ENCODE peak calls at places on chromosomes 7 and 10, in nine cellular contexts. V is left lobe of liver; O is sciatic nerve; I is activated B cell treated with CpG ODN at 0.5 μM for 24 hours; T is CD4-positive, alpha-beta T cell; Q is HCT116; U is left cardiac atrium; W is activated CD8-positive, alpha-beta memory T cell treated with anti-CD3 and anti-CD28 coated beads, Interleukin-2, amount 10 ng/mL, durations not matched to agents 7 days and 5 days; A is foreskin keratinocyte. E is an unnamed sample.

GRCh38 chr7:85230623-85231022 is 43.8 kb upstream of the SEMA3D start:
- ATAC-seq in Q (no peak), A (no peak), V (no peak), U (no peak), I (peak), O (no peak), W (no peak), T (no peak), E (no peak)

GRCh38 chr10:34808789-34809745 is 6.0 kb downstream of the PARD3 start:
- ATAC-seq in O (peak), I (no peak), V (peak), U (peak), A (peak), Q (no peak), W (no peak), T (no peak), E (peak)

GRCh38 chr7:91142743-91143142 is 121.5 kb upstream of the FZD1 start:
- ATAC-seq in A (no peak), W (no peak), T (no peak), O (no peak), I (no peak), U (no peak), V (no peak), Q (no peak), E (no peak)

GRCh38 chr10:133289761-133290160 is 13.1 kb upstream of the ADAM8 start:
- ATAC-seq in U (no peak), V (no peak), W (no peak), I (no peak), T (no peak), A (no peak), Q (no peak), O (no peak), E (no peak)

GRCh38 chr10:131487822-131488221 is 176.3 kb upstream of the TCERG1L start:
- ATAC-seq in V (no peak), T (no peak), A (no peak), U (no peak), O (no peak), W (no peak), I (no peak), Q (no peak), E (no peak)

GRCh38 chr7:32042900-32043299 is 27.3 kb downstream of the PDE1C start:
- ATAC-seq in V (no peak), W (no peak), O (no peak), T (no peak), A (no peak), Q (no peak), U (peak), I (no peak), E (peak)

GRCh38 chr7:26293569-26294308 is 2.1 kb downstream of the SNX10 start:
- ATAC-seq in V (no peak), I (peak), Q (no peak), A (no peak), W (peak), O (peak), T (peak), U (no peak), E (no peak)

GRCh38 chr7:50166997-50167961 is 74.2 kb upstream of the ZPBP start:
- ATAC-seq in T (peak), U (no peak), Q (no peak), I (peak), O (no peak), W (peak), A (no peak), V (no peak), E (no peak)

GRCh38 chr7:150356265-150356897 is 12.2 kb upstream of the REPIN1 start:
- ATAC-seq in Q (peak), O (no peak), I (peak), W (peak), U (no peak), V (peak), T (no peak), A (no peak), E (peak)

GRCh38 chr7:31892099-31892787 is 178.0 kb downstream of the PDE1C start:
- ATAC-seq in I (no peak), V (no peak), O (no peak), T (no peak), A (no peak), Q (no peak), U (no peak), W (no peak), E (no peak)

GRCh38 chr10:61841338-61841875 is 60.1 kb upstream of the ARID5B start:
- ATAC-seq in Q (no peak), T (no peak), W (no peak), A (no peak), I (no peak), V (no peak), U (no peak), O (no peak), E (no peak)

GRCh38 chr7:99525713-99526440 is 21.4 kb downstream of the ZKSCAN5 start:
- ATAC-seq in Q (peak), O (no peak), U (no peak), A (no peak), V (peak), W (no peak), I (no peak), T (no peak), E (peak)

GRCh38 chr7:82789883-82790609 is 346.5 kb upstream of the CACNA2D1 start:
- ATAC-seq in I (no peak), A (no peak), T (no peak), W (no peak), U (no peak), V (no peak), O (no peak), Q (no peak), E (peak)

GRCh38 chr7:121337398-121337797 is 8.6 kb downstream of the WNT16 start:
- ATAC-seq in I (peak), V (peak), U (no peak), Q (no peak), O (no peak), T (no peak), A (peak), W (no peak), E (peak)

GRCh38 chr10:60253490-60253889 is 136.2 kb downstream of the ANK3 start:
- ATAC-seq in T (no peak), V (no peak), O (no peak), U (no peak), W (no peak), I (no peak), A (no peak), Q (no peak), E (no peak)

GRCh38 chr10:51860257-51860656 is 160.9 kb upstream of the CSTF2T start:
- ATAC-seq in Q (no peak), O (peak), V (no peak), T (no peak), I (no peak), A (peak), W (no peak), U (peak), E (no peak)

GRCh38 chr7:50591480-50592438 is 26.6 kb upstream of the DDC start:
- ATAC-seq in I (no peak), A (no peak), T (no peak), O (no peak), U (no peak), V (no peak), Q (no peak), W (no peak), E (no peak)

GRCh38 chr7:98362517-98362916 is 38.4 kb downstream of the BAIAP2L1 start:
- ATAC-seq in U (no peak), I (no peak), O (no peak), V (no peak), A (no peak), T (no peak), Q (no peak), W (no peak), E (no peak)

GRCh38 chr10:51201947-51202346 is 127.7 kb downstream of the PRKG1 start:
- ATAC-seq in T (no peak), I (no peak), Q (no peak), W (no peak), A (no peak), V (no peak), U (no peak), O (no peak), E (no peak)

GRCh38 chr10:71981024-71981867 is 17.1 kb downstream of the CHST3 start:
- ATAC-seq in I (no peak), O (peak), V (no peak), Q (no peak), W (no peak), T (no peak), A (peak), U (peak), E (peak)

GRCh38 chr7:141698247-141699015 is 3.5 kb downstream of the DENND11 start:
- ATAC-seq in I (no peak), T (no peak), U (no peak), W (no peak), V (no peak), O (no peak), Q (no peak), A (no peak), E (no peak)

GRCh38 chr10:22230331-22230833 is 12.6 kb upstream of the EBLN1 start:
- ATAC-seq in Q (peak), V (no peak), W (peak), U (no peak), I (peak), A (peak), T (peak), O (peak), E (peak)